ENCODE peak calls at places on chromosomes 12 and 14, in five cellular contexts. One of them, this sample, is unnamed.

GRCh38 chr12:93040367-93040766 is 111.3 kb upstream of the EEA1 start:
- DNase-seq in AG09309: no peak
- DNase-seq in SK-N-SH: no peak
- DNase-seq in cardiac fibroblast: no peak
- DNase-seq in progenitor cell of endocrine pancreas: no peak
- DNase-seq in this sample: no peak

GRCh38 chr12:56193025-56193578 is 3.8 kb upstream of the SMARCC2 start:
- DNase-seq in SK-N-SH: peak
- DNase-seq in cardiac fibroblast: peak
- DNase-seq in AG09309: peak
- DNase-seq in progenitor cell of endocrine pancreas: peak
- DNase-seq in this sample: peak

GRCh38 chr14:75389679-75390078 is 38.1 kb upstream of the JDP2 start:
- DNase-seq in SK-N-SH: no peak
- DNase-seq in cardiac fibroblast: no peak
- DNase-seq in progenitor cell of endocrine pancreas: no peak
- DNase-seq in AG09309: no peak
- DNase-seq in this sample: no peak

GRCh38 chr12:30953946-30954766 is 27.6 kb downstream of the TSPAN11 start:
- DNase-seq in AG09309: no peak
- DNase-seq in SK-N-SH: no peak
- DNase-seq in cardiac fibroblast: no peak
- DNase-seq in progenitor cell of endocrine pancreas: no peak
- DNase-seq in this sample: no peak

GRCh38 chr14:104773505-104774452 is 20.8 kb downstream of the SIVA1 start:
- DNase-seq in progenitor cell of endocrine pancreas: no peak
- DNase-seq in cardiac fibroblast: no peak
- DNase-seq in AG09309: no peak
- DNase-seq in SK-N-SH: peak
- DNase-seq in this sample: no peak

GRCh38 chr12:108399514-108399913 is 60.4 kb upstream of the CMKLR1 start:
- DNase-seq in AG09309: no peak
- DNase-seq in cardiac fibroblast: no peak
- DNase-seq in SK-N-SH: no peak
- DNase-seq in progenitor cell of endocrine pancreas: no peak
- DNase-seq in this sample: no peak

GRCh38 chr12:80192087-80192486 is 92.8 kb downstream of the OTOGL start:
- DNase-seq in progenitor cell of endocrine pancreas: no peak
- DNase-seq in AG09309: no peak
- DNase-seq in cardiac fibroblast: no peak
- DNase-seq in SK-N-SH: no peak
- DNase-seq in this sample: peak

GRCh38 chr14:81565441-81566290 is 32.0 kb upstream of the SEL1L start:
- DNase-seq in cardiac fibroblast: peak
- DNase-seq in progenitor cell of endocrine pancreas: no peak
- DNase-seq in SK-N-SH: no peak
- DNase-seq in AG09309: no peak
- DNase-seq in this sample: peak

GRCh38 chr12:64679487-64679983 is 69.2 kb downstream of the RASSF3 start:
- DNase-seq in cardiac fibroblast: peak
- DNase-seq in AG09309: no peak
- DNase-seq in progenitor cell of endocrine pancreas: no peak
- DNase-seq in SK-N-SH: peak
- DNase-seq in this sample: no peak

GRCh38 chr14:105387530-105387922 is 10.8 kb upstream of the TEX22 start:
- DNase-seq in cardiac fibroblast: no peak
- DNase-seq in progenitor cell of endocrine pancreas: no peak
- DNase-seq in AG09309: no peak
- DNase-seq in SK-N-SH: no peak
- DNase-seq in this sample: no peak

GRCh38 chr14:100440207-100440631 is 117.1 kb downstream of the SLC25A47 start:
- DNase-seq in SK-N-SH: peak
- DNase-seq in cardiac fibroblast: peak
- DNase-seq in progenitor cell of endocrine pancreas: peak
- DNase-seq in AG09309: no peak
- DNase-seq in this sample: peak

GRCh38 chr14:48936352-48936751 is 649.8 kb downstream of the RPS29 start:
- DNase-seq in SK-N-SH: peak
- DNase-seq in AG09309: no peak
- DNase-seq in progenitor cell of endocrine pancreas: no peak
- DNase-seq in cardiac fibroblast: peak
- DNase-seq in this sample: no peak

GRCh38 chr14:63432228-63432627 is 110.9 kb downstream of the PPP2R5E start:
- DNase-seq in SK-N-SH: no peak
- DNase-seq in AG09309: no peak
- DNase-seq in cardiac fibroblast: no peak
- DNase-seq in progenitor cell of endocrine pancreas: no peak
- DNase-seq in this sample: no peak

GRCh38 chr14:105147701-105148603 is 20.6 kb downstream of the JAG2 start:
- DNase-seq in cardiac fibroblast: no peak
- DNase-seq in AG09309: no peak
- DNase-seq in progenitor cell of endocrine pancreas: no peak
- DNase-seq in SK-N-SH: no peak
- DNase-seq in this sample: peak

GRCh38 chr12:127083028-127083949 is 1183.7 kb upstream of the TMEM132C start:
- DNase-seq in progenitor cell of endocrine pancreas: no peak
- DNase-seq in cardiac fibroblast: peak
- DNase-seq in AG09309: peak
- DNase-seq in SK-N-SH: peak
- DNase-seq in this sample: no peak

GRCh38 chr14:23444314-23444713 is 8.9 kb upstream of the MYH7 start:
- DNase-seq in cardiac fibroblast: no peak
- DNase-seq in progenitor cell of endocrine pancreas: no peak
- DNase-seq in SK-N-SH: no peak
- DNase-seq in AG09309: no peak
- DNase-seq in this sample: no peak

GRCh38 chr12:79624378-79624777 is 66.4 kb downstream of the PAWR start:
- DNase-seq in AG09309: no peak
- DNase-seq in cardiac fibroblast: peak
- DNase-seq in progenitor cell of endocrine pancreas: no peak
- DNase-seq in SK-N-SH: no peak
- DNase-seq in this sample: no peak

GRCh38 chr14:101559624-101560533 is 1.4 kb upstream of the DIO3 start:
- DNase-seq in cardiac fibroblast: peak
- DNase-seq in SK-N-SH: peak
- DNase-seq in progenitor cell of endocrine pancreas: peak
- DNase-seq in AG09309: no peak
- DNase-seq in this sample: peak

GRCh38 chr14:57657487-57657886 is 163.8 kb upstream of the CCDC198 start:
- DNase-seq in cardiac fibroblast: no peak
- DNase-seq in progenitor cell of endocrine pancreas: no peak
- DNase-seq in SK-N-SH: no peak
- DNase-seq in AG09309: no peak
- DNase-seq in this sample: no peak

GRCh38 chr12:93292731-93293566 is 84.8 kb upstream of the NUDT4 start:
- DNase-seq in AG09309: no peak
- DNase-seq in cardiac fibroblast: no peak
- DNase-seq in SK-N-SH: no peak
- DNase-seq in progenitor cell of endocrine pancreas: no peak
- DNase-seq in this sample: no peak

GRCh38 chr12:107564946-107565345 is 120.7 kb upstream of the PWP1 start:
- DNase-seq in SK-N-SH: no peak
- DNase-seq in progenitor cell of endocrine pancreas: no peak
- DNase-seq in AG09309: no peak
- DNase-seq in cardiac fibroblast: no peak
- DNase-seq in this sample: no peak

GRCh38 chr14:68317239-68317638 is 475.6 kb downstream of the ZFP36L1 start:
- DNase-seq in SK-N-SH: no peak
- DNase-seq in cardiac fibroblast: no peak
- DNase-seq in progenitor cell of endocrine pancreas: no peak
- DNase-seq in AG09309: no peak
- DNase-seq in this sample: no peak

GRCh38 chr12:19248929-19249602 is 119.5 kb downstream of the PLEKHA5 start:
- DNase-seq in AG09309: no peak
- DNase-seq in progenitor cell of endocrine pancreas: no peak
- DNase-seq in cardiac fibroblast: no peak
- DNase-seq in SK-N-SH: no peak
- DNase-seq in this sample: no peak

GRCh38 chr12:122980192-122981035 is at the start of gene ARL6IP4:
- DNase-seq in progenitor cell of endocrine pancreas: peak
- DNase-seq in SK-N-SH: peak
- DNase-seq in AG09309: no peak
- DNase-seq in cardiac fibroblast: peak
- DNase-seq in this sample: peak

GRCh38 chr14:68911594-68912227 is 67.4 kb downstream of the ACTN1 start:
- DNase-seq in SK-N-SH: peak
- DNase-seq in progenitor cell of endocrine pancreas: peak
- DNase-seq in cardiac fibroblast: peak
- DNase-seq in AG09309: no peak
- DNase-seq in this sample: peak

GRCh38 chr12:126936181-126936851 is 1330.7 kb upstream of the TMEM132C start:
- DNase-seq in cardiac fibroblast: no peak
- DNase-seq in SK-N-SH: no peak
- DNase-seq in AG09309: no peak
- DNase-seq in progenitor cell of endocrine pancreas: no peak
- DNase-seq in this sample: no peak

GRCh38 chr12:78880078-78880477 is 15.5 kb downstream of the SYT1 start:
- DNase-seq in cardiac fibroblast: no peak
- DNase-seq in progenitor cell of endocrine pancreas: no peak
- DNase-seq in AG09309: no peak
- DNase-seq in SK-N-SH: no peak
- DNase-seq in this sample: no peak

GRCh38 chr12:72012874-72013273 is 74.2 kb downstream of the TPH2 start:
- DNase-seq in SK-N-SH: no peak
- DNase-seq in AG09309: no peak
- DNase-seq in progenitor cell of endocrine pancreas: no peak
- DNase-seq in cardiac fibroblast: no peak
- DNase-seq in this sample: no peak

GRCh38 chr12:118033331-118033730 is 16.8 kb downstream of the RFC5 start:
- DNase-seq in SK-N-SH: no peak
- DNase-seq in cardiac fibroblast: no peak
- DNase-seq in AG09309: no peak
- DNase-seq in progenitor cell of endocrine pancreas: no peak
- DNase-seq in this sample: no peak

GRCh38 chr12:64392221-64392620 is 1.7 kb upstream of the C12orf56 start:
- DNase-seq in AG09309: peak
- DNase-seq in progenitor cell of endocrine pancreas: no peak
- DNase-seq in SK-N-SH: no peak
- DNase-seq in cardiac fibroblast: peak
- DNase-seq in this sample: no peak

GRCh38 chr12:27969011-27969900 is 3.3 kb downstream of the PTHLH start:
- DNase-seq in SK-N-SH: peak
- DNase-seq in AG09309: no peak
- DNase-seq in cardiac fibroblast: peak
- DNase-seq in progenitor cell of endocrine pancreas: peak
- DNase-seq in this sample: peak
- TF ChIP-seq CTCF in SK-N-SH: peak
- TF ChIP-seq CTCF in AG09309: peak
- TF ChIP-seq CTCF in cardiac fibroblast: no peak
- TF ChIP-seq CTCF in progenitor cell of endocrine pancreas: peak
- TF ChIP-seq CTCF in this sample: no peak

GRCh38 chr12:11805043-11805442 is 155.6 kb downstream of the ETV6 start:
- DNase-seq in SK-N-SH: no peak
- DNase-seq in cardiac fibroblast: no peak
- DNase-seq in progenitor cell of endocrine pancreas: no peak
- DNase-seq in AG09309: no peak
- DNase-seq in this sample: no peak
- TF ChIP-seq CTCF in SK-N-SH: peak
- TF ChIP-seq CTCF in cardiac fibroblast: peak
- TF ChIP-seq CTCF in progenitor cell of endocrine pancreas: peak
- TF ChIP-seq CTCF in AG09309: peak
- TF ChIP-seq CTCF in this sample: no peak

DNA sequence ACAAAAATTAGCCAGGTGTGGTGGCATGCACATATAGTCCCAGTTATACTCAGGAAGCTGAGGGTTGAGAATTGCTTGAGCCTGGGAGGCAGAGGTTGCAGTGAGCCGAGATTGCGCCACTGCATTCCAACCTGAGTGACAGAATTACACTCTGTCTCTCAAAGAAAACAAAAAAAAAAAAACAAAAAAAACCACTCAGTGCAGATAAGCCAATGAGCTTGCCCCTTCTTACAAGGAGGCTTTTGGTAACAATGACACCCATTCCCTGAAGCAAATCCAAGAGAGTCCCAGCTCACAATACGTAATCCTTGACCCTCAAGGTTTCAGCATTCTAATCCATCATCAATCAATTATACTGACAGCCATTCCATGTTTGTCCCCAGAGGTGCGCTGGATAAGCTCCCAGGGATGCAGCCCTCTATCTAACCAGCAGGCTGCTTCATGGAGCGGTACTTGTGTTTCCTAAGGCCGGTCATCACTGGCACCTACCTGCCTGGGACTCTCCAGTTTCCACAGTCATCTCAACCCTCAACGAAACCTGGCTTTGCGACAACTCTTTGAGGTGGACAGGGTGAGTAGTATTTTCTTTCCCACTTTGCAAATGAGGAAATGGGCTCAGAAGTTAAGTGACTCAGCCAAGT is 12.4 kb downstream of the GCN1 start:
- DNase-seq in cardiac fibroblast: peak
- DNase-seq in SK-N-SH: no peak
- DNase-seq in AG09309: peak
- DNase-seq in progenitor cell of endocrine pancreas: no peak
- DNase-seq in this sample: no peak
- TF ChIP-seq CTCF in cardiac fibroblast: peak
- TF ChIP-seq CTCF in SK-N-SH: no peak
- TF ChIP-seq CTCF in AG09309: no peak
- TF ChIP-seq CTCF in progenitor cell of endocrine pancreas: peak
- TF ChIP-seq CTCF in this sample: no peak

GRCh38 chr14:103404032-103404918 is 19.1 kb downstream of the MARK3 start:
- DNase-seq in SK-N-SH: no peak
- DNase-seq in cardiac fibroblast: peak
- DNase-seq in AG09309: no peak
- DNase-seq in progenitor cell of endocrine pancreas: no peak
- DNase-seq in this sample: no peak
- TF ChIP-seq CTCF in SK-N-SH: no peak
- TF ChIP-seq CTCF in cardiac fibroblast: no peak
- TF ChIP-seq CTCF in AG09309: no peak
- TF ChIP-seq CTCF in progenitor cell of endocrine pancreas: no peak
- TF ChIP-seq CTCF in this sample: no peak

DNA sequence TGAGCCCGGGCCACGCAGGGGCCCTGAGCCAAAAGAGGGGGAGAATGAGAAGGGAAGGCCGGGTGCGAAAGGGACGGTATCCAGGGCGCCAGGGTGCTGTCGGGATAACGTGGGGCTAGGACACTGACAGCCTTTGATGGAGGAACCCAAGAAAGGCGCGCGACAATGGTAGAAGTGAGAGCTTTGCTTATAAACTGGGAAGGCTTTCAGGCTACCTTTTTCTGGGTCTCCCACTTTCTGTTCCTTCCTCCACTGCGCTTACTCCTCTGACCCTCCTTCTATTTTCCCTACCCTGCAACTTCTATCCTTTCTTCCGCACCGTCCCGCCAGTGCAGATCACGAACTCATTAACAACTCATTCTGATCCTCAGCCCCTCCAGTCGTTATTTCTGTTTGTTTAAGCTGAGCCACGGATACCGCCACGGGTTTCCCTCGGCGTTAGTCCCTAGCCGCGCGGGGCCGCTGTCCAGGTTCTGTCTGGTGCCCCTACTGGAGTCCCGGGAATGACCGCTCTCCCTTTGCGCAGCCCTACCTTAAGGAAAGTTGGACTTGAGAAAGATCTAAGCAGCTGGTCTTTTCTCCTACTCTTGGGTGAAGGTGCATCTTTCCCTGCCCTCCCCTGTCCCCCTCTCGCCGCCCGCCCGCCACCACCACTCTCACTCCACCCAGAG is 3.0 kb downstream of the SSTR1 start:
- DNase-seq in AG09309: no peak
- DNase-seq in progenitor cell of endocrine pancreas: peak
- DNase-seq in cardiac fibroblast: peak
- DNase-seq in SK-N-SH: no peak
- DNase-seq in this sample: peak
- TF ChIP-seq CTCF in AG09309: peak
- TF ChIP-seq CTCF in progenitor cell of endocrine pancreas: peak
- TF ChIP-seq CTCF in cardiac fibroblast: peak
- TF ChIP-seq CTCF in SK-N-SH: peak
- TF ChIP-seq CTCF in this sample: no peak

GRCh38 chr12:9032202-9032964 is 43.0 kb downstream of the KLRG1 start:
- DNase-seq in progenitor cell of endocrine pancreas: no peak
- DNase-seq in SK-N-SH: no peak
- DNase-seq in cardiac fibroblast: no peak
- DNase-seq in AG09309: no peak
- DNase-seq in this sample: no peak
- TF ChIP-seq CTCF in progenitor cell of endocrine pancreas: no peak
- TF ChIP-seq CTCF in SK-N-SH: no peak
- TF ChIP-seq CTCF in cardiac fibroblast: no peak
- TF ChIP-seq CTCF in AG09309: no peak
- TF ChIP-seq CTCF in this sample: no peak

This sample was measured in nephron progenitor cell.